ENCODE peak calls at places on chromosomes 5 and 9, in seven cellular contexts. R is AG04450; L is fibroblast of mammary gland; V is tibial nerve; Q is K562; G is stomach; J is CD4-positive, alpha-beta memory T cell. H is an unnamed sample.

GRCh38 chr5:126525630-126526245 is 69.3 kb downstream of the ALDH7A1 start:
- DNase-seq in G (peak; percentile 43), L (peak; percentile 53), Q (no peak), V (peak; percentile 55), R (no peak), J (no peak), H (no peak)

GRCh38 chr5:64074533-64074932 is 91.1 kb upstream of the RNF180 start:
- DNase-seq in L (peak; percentile 44), Q (peak; percentile 29), R (no peak), J (no peak), V (no peak), G (no peak), H (no peak)

GRCh38 chr9:34430843-34431437 is 27.4 kb downstream of the FAM219A start:
- DNase-seq in Q (peak; percentile 35), V (peak; percentile 26), L (peak; percentile 72), G (peak; percentile 57), R (peak; percentile 60), J (peak; percentile 9), H (peak; percentile 48)

GRCh38 chr5:126454081-126454480 is 30.9 kb downstream of the GRAMD2B start:
- DNase-seq in J (no peak), L (no peak), V (peak; percentile 55), Q (no peak), G (no peak), R (no peak), H (no peak)

GRCh38 chr9:99549441-99549840 is 272.2 kb upstream of the NR4A3 start:
- DNase-seq in R (no peak), V (no peak), G (no peak), L (no peak), Q (no peak), J (no peak), H (no peak)

GRCh38 chr9:128099932-128100491 is 27.5 kb downstream of the PTGES2 start:
- DNase-seq in G (no peak), R (no peak), L (peak; percentile 61), Q (peak; percentile 49), V (no peak), J (no peak), H (no peak)

GRCh38 chr5:10478436-10478835 is 36.8 kb downstream of the ROPN1L start:
- DNase-seq in L (no peak), Q (no peak), R (no peak), V (no peak), G (no peak), J (no peak), H (no peak)

GRCh38 chr5:3010953-3011763 is 259.7 kb upstream of the IRX2 start:
- DNase-seq in V (no peak), G (no peak), Q (no peak), R (no peak), J (no peak), L (no peak), H (no peak)

GRCh38 chr9:38202335-38202938 is 133.4 kb upstream of the SHB start:
- DNase-seq in R (no peak), V (no peak), J (no peak), G (no peak), L (no peak), Q (no peak), H (no peak)

GRCh38 chr5:151078490-151079262 is 2.2 kb downstream of the TNIP1 start:
- DNase-seq in V (no peak), L (no peak), R (no peak), Q (no peak), J (peak; percentile 63), G (no peak), H (no peak)

GRCh38 chr5:96288166-96288844 is 144.7 kb downstream of the PCSK1 start:
- DNase-seq in Q (no peak), R (no peak), L (no peak), V (no peak), G (no peak), J (no peak), H (no peak)

GRCh38 chr5:77028631-77029375 is 1.4 kb upstream of the AGGF1 start:
- DNase-seq in Q (no peak), L (no peak), R (no peak), G (no peak), V (no peak), J (no peak), H (no peak)

GRCh38 chr9:123948290-123948689 is 18.4 kb upstream of the DENND1A start:
- DNase-seq in G (no peak), L (no peak), R (no peak), V (no peak), Q (no peak), J (no peak), H (no peak)

GRCh38 chr9:10614201-10614870 is 1.5 kb upstream of the PTPRD start:
- DNase-seq in G (no peak), J (no peak), Q (no peak), L (peak; percentile 17), R (no peak), V (no peak), H (no peak)

GRCh38 chr5:72841756-72842535 is 25.5 kb downstream of the TNPO1 start:
- DNase-seq in R (no peak), Q (no peak), G (no peak), L (peak; percentile 56), J (no peak), V (no peak), H (no peak)

GRCh38 chr5:146965781-146966659 is 87.5 kb upstream of the PPP2R2B start:
- DNase-seq in V (peak; percentile 96), R (peak; percentile 33), G (peak; percentile 56), J (peak; percentile 60), Q (peak; percentile 70), L (peak; percentile 78), H (peak; percentile 27)

GRCh38 chr5:83151821-83152220 is 74.5 kb downstream of the XRCC4 start:
- DNase-seq in J (no peak), Q (no peak), V (no peak), R (no peak), L (peak; percentile 5), G (no peak), H (no peak)

GRCh38 chr5:154486427-154486866 is 8.4 kb upstream of the HAND1 start:
- DNase-seq in J (no peak), G (no peak), R (no peak), Q (no peak), V (no peak), L (no peak), H (no peak)

GRCh38 chr9:37944671-37945481 is 40.9 kb upstream of the SLC25A51 start:
- DNase-seq in J (no peak), G (no peak), L (peak; percentile 15), V (no peak), Q (no peak), R (no peak), H (no peak)

GRCh38 chr5:50947892-50948683 is 281.7 kb downstream of the PARP8 start:
- DNase-seq in G (no peak), J (no peak), V (no peak), L (no peak), Q (no peak), R (no peak), H (no peak)
- H3K4me3 ChIP-seq in G (no peak overlapping the region), J (no peak overlapping the region), V (no peak overlapping the region), L (no peak overlapping the region), Q (no peak overlapping the region), R (no peak overlapping the region), H (no peak overlapping the region)

GRCh38 chr5:159916841-159917761 is 819 bp downstream of the ADRA1B start:
- DNase-seq in L (no peak), V (no peak), G (no peak), Q (no peak), R (no peak), J (no peak), H (no peak)
- H3K4me3 ChIP-seq in L (peak overlapping the region; percentile 42), V (no peak overlapping the region), G (peak overlapping the region; percentile 49), Q (no peak overlapping the region), R (peak overlapping the region; percentile 57), J (no peak overlapping the region), H (peak overlapping the region; percentile 45)

GRCh38 chr5:179823937-179824744 is 3.4 kb downstream of the SQSTM1 start:
- DNase-seq in Q (no peak), R (no peak), G (no peak), V (no peak), L (no peak), J (no peak), H (no peak)
- H3K4me3 ChIP-seq in Q (no peak overlapping the region), R (peak overlapping the region; percentile 94), G (no peak overlapping the region), V (no peak overlapping the region), L (no peak overlapping the region), J (no peak overlapping the region), H (no peak overlapping the region)

GRCh38 chr9:21031091-21031817 is at the start of gene HACD4:
- DNase-seq in G (peak; percentile 63), V (peak; percentile 26), J (peak; percentile 77), Q (no peak), R (no peak), L (peak; percentile 47), H (no peak)
- H3K4me3 ChIP-seq in G (peak within 1 kb of the TSS; percentile 62), V (peak within 1 kb of the TSS; percentile 57), J (peak within 1 kb of the TSS; percentile 85), Q (no peak within 1 kb of the TSS), R (peak within 1 kb of the TSS; percentile 64), L (peak within 1 kb of the TSS; percentile 69), H (peak within 1 kb of the TSS; percentile 50)

DNA sequence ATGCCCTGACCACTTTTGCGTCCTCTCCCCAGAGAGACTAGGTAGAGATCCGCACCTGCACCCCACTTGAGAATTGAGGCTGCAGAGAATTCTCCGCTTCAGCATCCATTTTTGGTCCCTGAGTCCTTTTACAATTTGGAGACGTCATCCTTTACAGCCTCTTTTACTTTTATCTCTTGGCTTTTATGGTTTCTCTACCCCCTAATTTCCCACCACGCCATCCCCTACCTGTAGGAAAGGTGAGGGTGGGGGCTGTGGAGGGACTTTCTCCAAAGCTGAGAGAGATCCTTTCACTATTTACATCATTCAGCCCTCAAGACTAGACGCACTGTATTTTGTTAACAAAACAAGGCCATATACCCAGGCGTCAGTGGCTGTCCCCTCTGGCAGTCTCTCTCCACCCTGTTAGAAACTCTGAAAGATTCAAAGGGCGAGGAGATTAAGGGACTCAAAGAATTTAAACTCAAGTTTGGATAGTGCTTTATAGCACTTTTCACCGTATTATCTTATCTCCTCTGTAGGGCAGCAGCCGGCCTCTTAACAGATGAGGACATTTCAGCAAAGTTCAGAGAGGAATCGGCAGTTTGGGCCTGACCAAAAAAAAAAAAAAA is 1.7 kb downstream of the MSX2 start:
- DNase-seq in Q (no peak), L (no peak), G (no peak), V (no peak), J (no peak), R (no peak), H (no peak)
- H3K4me3 ChIP-seq in Q (no peak overlapping the region), L (peak overlapping the region; percentile 57), G (no peak overlapping the region), V (no peak overlapping the region), J (no peak overlapping the region), R (peak overlapping the region; percentile 69), H (no peak overlapping the region)

DNA sequence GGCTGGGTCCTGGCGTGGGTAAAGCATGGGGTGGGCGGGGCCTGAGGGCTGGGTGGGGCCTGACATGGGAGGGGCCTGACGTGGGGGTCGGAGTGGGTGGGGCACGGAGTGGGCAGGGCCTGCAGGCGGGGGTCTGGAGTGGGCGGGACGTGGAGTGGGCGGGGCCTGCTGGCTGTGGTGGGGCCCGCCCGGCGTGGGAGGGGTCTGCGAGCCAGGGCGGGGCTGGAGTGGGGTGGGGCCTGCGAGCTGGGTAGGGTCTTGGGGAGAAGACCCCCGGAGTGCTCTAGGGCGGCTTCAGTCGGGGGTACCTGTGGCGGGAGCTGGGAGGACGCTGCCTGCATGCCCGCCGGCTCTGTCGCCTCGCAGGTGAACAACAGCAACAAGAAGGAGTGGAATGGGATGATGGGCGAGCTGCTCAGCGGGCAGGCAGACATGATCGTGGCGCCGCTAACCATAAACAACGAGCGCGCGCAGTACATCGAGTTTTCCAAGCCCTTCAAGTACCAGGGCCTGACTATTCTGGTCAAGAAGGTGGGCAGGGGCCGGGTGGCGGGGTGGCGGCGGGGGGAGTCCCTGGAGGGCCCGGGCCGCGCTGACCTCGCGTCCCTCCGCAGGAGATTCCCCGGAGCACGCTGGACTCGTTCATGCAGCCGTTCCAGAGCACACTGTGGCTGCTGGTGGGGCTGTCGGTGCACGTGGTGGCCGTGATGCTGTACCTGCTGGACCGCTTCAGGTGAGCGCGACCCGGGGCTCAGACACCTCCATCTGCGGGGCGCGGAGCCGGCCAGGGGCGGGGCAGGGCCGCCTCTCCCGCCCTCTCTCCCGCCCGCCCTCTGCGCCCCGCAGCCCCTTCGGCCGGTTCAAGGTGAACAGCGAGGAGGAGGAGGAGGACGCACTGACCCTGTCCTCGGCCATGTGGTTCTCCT is 8.0 kb downstream of the LRRC26 start:
- DNase-seq in L (no peak), G (no peak), J (no peak), V (no peak), R (no peak), Q (peak; percentile 85), H (no peak)
- H3K4me3 ChIP-seq in L (no peak overlapping the region), G (no peak overlapping the region), J (no peak overlapping the region), V (no peak overlapping the region), R (no peak overlapping the region), Q (no peak overlapping the region), H (no peak overlapping the region)